ENCODE peak calls at places on chromosomes 7 and 10, in four cellular contexts. One of them, this sample, is unnamed.

GRCh38 chr7:71925663-71926062 is 486.5 kb downstream of the CALN1 start:
- DNase-seq in hepatocyte: no peak
- DNase-seq in IMR-90: no peak
- DNase-seq in BJ: no peak
- DNase-seq in this sample: no peak

GRCh38 chr10:88598060-88598459 is 11.5 kb downstream of the LIPJ start:
- DNase-seq in hepatocyte: no peak
- DNase-seq in IMR-90: no peak
- DNase-seq in BJ: no peak
- DNase-seq in this sample: no peak

GRCh38 chr10:51706225-51706624 is 6.8 kb upstream of the CSTF2T start:
- DNase-seq in hepatocyte: no peak
- DNase-seq in IMR-90: peak
- DNase-seq in BJ: peak
- DNase-seq in this sample: peak

GRCh38 chr10:17703706-17704105 is 48.3 kb upstream of the TMEM236 start:
- DNase-seq in hepatocyte: no peak
- DNase-seq in IMR-90: no peak
- DNase-seq in BJ: no peak
- DNase-seq in this sample: no peak

GRCh38 chr7:44286618-44287487 is 38.5 kb downstream of the CAMK2B start:
- DNase-seq in hepatocyte: no peak
- DNase-seq in IMR-90: no peak
- DNase-seq in BJ: no peak
- DNase-seq in this sample: no peak

GRCh38 chr7:148772297-148773089 is 73.8 kb downstream of the CUL1 start:
- DNase-seq in hepatocyte: peak
- DNase-seq in IMR-90: peak
- DNase-seq in BJ: peak
- DNase-seq in this sample: peak

GRCh38 chr7:37234928-37235327 is 213.7 kb downstream of the ELMO1 start:
- DNase-seq in hepatocyte: peak
- DNase-seq in IMR-90: no peak
- DNase-seq in BJ: no peak
- DNase-seq in this sample: no peak

GRCh38 chr7:484365-485101 is 35.1 kb downstream of the PDGFA start:
- DNase-seq in hepatocyte: no peak
- DNase-seq in IMR-90: no peak
- DNase-seq in BJ: no peak
- DNase-seq in this sample: no peak

GRCh38 chr7:112433289-112433688 is 17.0 kb upstream of the IFRD1 start:
- DNase-seq in hepatocyte: no peak
- DNase-seq in IMR-90: no peak
- DNase-seq in BJ: no peak
- DNase-seq in this sample: no peak
- H3K4me3 ChIP-seq in hepatocyte: no peak
- H3K4me3 ChIP-seq in IMR-90: no peak
- H3K4me3 ChIP-seq in BJ: no peak
- H3K4me3 ChIP-seq in this sample: no peak

DNA sequence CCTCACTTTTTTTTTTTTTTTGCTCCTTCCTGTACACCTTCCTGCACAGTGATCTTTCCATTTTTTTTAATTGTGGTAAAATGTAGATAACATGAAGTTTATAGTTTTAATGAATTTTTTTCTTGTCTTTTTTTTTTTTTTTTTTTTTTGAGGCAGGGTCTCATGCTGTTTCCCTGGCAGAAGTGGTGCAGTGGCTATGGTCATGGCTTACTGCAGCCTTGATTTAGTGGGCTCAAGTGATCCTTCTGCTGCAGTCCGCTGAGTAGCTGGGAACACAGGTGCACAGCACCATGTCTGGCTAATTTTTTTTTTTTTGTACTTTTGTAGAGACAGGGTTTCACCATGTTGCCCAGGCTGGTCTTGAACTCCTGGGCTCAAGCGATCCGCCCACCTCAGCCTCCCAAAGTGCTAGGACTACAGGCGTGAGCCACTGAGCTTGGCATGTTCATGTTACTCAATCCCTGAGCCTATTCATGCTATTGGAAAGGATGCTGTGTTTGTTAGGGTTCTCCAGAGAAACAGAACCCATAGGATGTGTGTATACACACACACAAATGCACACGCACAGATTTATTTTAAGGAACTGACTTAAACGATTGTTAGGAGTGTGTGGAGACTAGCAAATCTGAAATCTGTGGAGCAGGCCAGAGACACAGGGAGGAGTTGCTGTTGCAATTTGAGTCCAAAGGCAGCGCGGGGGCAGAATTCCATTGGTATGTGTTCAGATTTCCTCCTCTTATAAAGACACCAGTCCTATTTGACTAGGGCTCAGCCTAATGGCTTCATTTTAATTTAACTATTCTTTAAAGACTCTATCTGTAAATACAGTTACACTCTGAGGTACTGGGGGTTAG is 29.1 kb downstream of the GALNT11 start:
- DNase-seq in hepatocyte: peak
- DNase-seq in IMR-90: peak
- DNase-seq in BJ: peak
- DNase-seq in this sample: peak
- TF ChIP-seq CTCF in hepatocyte: no peak
- TF ChIP-seq CTCF in IMR-90: no peak
- TF ChIP-seq CTCF in BJ: no peak
- TF ChIP-seq CTCF in this sample: peak

DNA sequence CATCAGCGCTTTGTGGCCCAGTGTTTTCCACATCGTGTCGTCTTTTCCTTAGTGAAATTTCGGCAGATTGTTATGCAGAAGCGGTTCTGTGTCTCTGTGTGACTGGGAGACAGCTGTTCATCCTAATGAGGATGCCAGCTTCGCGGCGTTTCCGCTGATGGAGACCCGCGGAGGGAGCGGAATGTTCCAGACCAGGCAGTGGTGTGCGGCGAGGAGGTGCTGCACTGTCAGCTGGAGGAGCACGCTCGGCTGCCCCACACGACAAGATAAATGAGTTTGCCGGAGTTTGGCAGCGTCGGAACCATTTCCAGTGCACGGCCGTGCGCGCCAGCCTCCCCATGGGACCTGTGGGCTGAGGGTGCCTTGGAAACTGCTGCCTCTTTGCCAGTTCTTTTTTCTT is 64.6 kb downstream of the WDR37 start:
- DNase-seq in hepatocyte: no peak
- DNase-seq in IMR-90: no peak
- DNase-seq in BJ: no peak
- DNase-seq in this sample: no peak
- H3K4me3 ChIP-seq in hepatocyte: no peak
- H3K4me3 ChIP-seq in IMR-90: no peak
- H3K4me3 ChIP-seq in BJ: no peak
- H3K4me3 ChIP-seq in this sample: no peak

GRCh38 chr7:135169141-135169935 is 1.2 kb downstream of the CYREN start:
- DNase-seq in hepatocyte: peak
- DNase-seq in IMR-90: peak
- DNase-seq in BJ: no peak
- DNase-seq in this sample: peak
- TF ChIP-seq CTCF in hepatocyte: peak
- TF ChIP-seq CTCF in IMR-90: peak
- TF ChIP-seq CTCF in BJ: peak
- TF ChIP-seq CTCF in this sample: peak

DNA sequence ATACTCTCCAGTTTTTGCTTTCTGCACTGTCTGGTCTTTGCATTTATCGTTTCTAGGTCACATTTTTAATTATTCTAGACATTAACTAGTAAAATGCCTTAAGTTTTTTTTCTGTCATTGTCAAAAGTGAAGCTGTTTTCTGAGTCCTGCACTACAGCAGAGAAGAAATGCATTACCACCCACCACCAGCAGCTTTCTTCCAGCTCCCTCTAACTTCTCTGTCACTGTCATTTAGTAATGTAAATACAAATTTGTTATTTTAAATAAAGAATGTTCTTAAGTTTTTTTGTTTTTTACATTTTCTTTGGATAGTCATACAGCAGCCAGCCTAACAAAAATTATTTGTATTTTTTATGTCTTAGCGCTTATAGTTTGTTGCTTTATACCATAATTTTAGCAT is 18.8 kb downstream of the PTPRZ1 start:
- DNase-seq in hepatocyte: no peak
- DNase-seq in IMR-90: no peak
- DNase-seq in BJ: no peak
- DNase-seq in this sample: no peak
- H3K4me3 ChIP-seq in hepatocyte: no peak
- H3K4me3 ChIP-seq in IMR-90: no peak
- H3K4me3 ChIP-seq in BJ: no peak
- H3K4me3 ChIP-seq in this sample: no peak

DNA sequence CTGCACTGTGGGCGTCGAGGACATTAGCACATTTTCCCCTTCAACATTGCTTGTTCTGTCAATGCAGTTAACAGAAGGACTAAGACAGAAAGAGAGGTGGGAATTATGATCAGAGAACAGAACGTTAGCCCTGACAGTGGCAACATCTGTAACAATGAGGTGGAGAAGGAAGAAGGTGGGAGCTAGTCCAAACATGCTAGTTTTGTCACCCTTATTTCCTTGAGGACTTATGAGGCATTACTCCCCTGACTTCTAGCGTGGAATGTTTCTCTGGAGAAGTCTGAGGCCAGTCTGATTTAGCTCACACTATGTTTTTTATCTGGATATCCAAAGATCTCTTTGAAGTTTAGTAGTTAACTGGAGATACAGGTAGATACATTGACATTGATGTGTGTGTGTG is 73.4 kb downstream of the ZMYND11 start:
- DNase-seq in hepatocyte: no peak
- DNase-seq in IMR-90: no peak
- DNase-seq in BJ: no peak
- DNase-seq in this sample: no peak
- TF ChIP-seq CTCF in hepatocyte: no peak
- TF ChIP-seq CTCF in IMR-90: no peak
- TF ChIP-seq CTCF in BJ: no peak
- TF ChIP-seq CTCF in this sample: no peak

DNA sequence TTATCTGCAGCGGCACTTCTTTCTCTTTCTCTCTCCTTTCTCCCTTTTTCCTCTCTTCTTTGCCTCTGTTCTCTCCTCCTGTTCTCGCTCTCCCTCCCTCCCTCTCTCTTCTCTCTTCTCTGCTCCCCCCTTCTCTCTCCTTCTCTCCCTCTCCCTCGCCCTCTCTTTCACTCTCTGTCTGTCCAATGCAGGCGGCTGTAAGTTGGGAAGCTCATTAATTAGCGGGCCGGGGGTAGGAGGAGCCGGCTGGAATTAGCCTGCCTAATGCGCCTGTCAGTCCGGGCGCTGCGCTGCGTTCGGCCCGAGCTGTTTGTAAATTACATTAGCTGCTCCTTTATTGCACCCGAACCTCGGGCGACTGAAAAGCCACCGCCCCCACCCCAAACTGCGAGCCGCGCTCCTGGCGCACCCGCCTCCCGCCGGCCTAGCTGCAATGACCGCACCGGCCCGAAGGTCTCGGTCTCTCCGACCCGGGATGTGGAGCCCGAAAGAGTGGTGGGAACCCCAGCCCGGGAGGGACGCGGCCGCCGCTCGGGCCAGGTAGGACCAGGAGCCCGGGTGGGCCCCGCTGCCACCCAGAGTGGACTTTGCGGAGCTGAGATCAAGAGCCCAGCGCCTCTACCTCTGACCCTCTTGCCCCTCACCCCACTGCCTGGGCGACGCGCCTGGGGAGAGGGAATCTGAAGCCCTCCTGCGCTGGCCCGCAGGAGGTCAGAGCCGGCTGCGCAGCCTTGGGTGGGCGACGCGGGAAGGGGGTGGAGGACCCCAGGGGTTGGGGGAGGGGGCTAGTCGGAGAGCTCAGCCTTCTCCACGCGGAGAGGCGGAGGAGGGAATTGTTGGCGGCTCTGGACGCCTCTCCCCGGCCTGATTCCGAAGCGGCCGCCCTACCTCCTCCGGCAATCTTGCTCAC is at the start of gene LBX1:
- DNase-seq in hepatocyte: no peak
- DNase-seq in IMR-90: no peak
- DNase-seq in BJ: no peak
- DNase-seq in this sample: no peak
- H3K4me3 ChIP-seq in hepatocyte: no peak
- H3K4me3 ChIP-seq in IMR-90: no peak
- H3K4me3 ChIP-seq in BJ: no peak
- H3K4me3 ChIP-seq in this sample: no peak

GRCh38 chr7:16420649-16421332 is 547 bp downstream of the CRPPA start:
- DNase-seq in hepatocyte: peak
- DNase-seq in IMR-90: peak
- DNase-seq in BJ: no peak
- DNase-seq in this sample: peak
- TF ChIP-seq CTCF in hepatocyte: peak
- TF ChIP-seq CTCF in IMR-90: no peak
- TF ChIP-seq CTCF in BJ: peak
- TF ChIP-seq CTCF in this sample: peak

GRCh38 chr7:91230503-91230902 is 33.7 kb upstream of the FZD1 start:
- DNase-seq in hepatocyte: no peak
- DNase-seq in IMR-90: no peak
- DNase-seq in BJ: no peak
- DNase-seq in this sample: no peak

GRCh38 chr7:91228927-91229326 is 35.3 kb upstream of the FZD1 start:
- DNase-seq in hepatocyte: no peak
- DNase-seq in IMR-90: peak
- DNase-seq in BJ: no peak
- DNase-seq in this sample: peak

GRCh38 chr7:91233201-91233600 is 31.0 kb upstream of the FZD1 start:
- DNase-seq in hepatocyte: no peak
- DNase-seq in IMR-90: no peak
- DNase-seq in BJ: no peak
- DNase-seq in this sample: no peak

GRCh38 chr7:91228327-91228726 is 35.9 kb upstream of the FZD1 start:
- DNase-seq in hepatocyte: no peak
- DNase-seq in IMR-90: peak
- DNase-seq in BJ: no peak
- DNase-seq in this sample: no peak

DNA sequence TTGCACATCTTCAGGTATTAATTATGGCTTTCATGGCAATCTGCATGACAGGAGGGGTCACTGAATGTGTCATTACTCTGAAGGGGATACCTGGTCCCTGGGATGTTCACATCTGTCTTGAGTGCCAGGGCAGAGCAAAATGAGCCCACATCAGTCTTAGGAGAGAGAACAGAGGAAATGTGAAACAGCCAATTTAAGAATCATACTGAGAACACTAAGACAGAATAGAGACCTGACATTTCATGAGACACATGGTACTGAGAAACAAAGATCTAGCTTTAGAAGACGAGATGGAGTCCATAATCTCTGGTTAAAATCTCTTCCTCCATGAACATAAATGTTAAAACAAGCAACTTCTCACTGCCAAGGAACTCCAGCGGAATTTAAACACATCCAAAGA is 34.1 kb upstream of the FZD1 start:
- DNase-seq in hepatocyte: no peak
- DNase-seq in IMR-90: no peak
- DNase-seq in BJ: no peak
- DNase-seq in this sample: no peak
- H3K4me3 ChIP-seq in hepatocyte: no peak
- H3K4me3 ChIP-seq in IMR-90: no peak
- H3K4me3 ChIP-seq in BJ: no peak
- H3K4me3 ChIP-seq in this sample: no peak

This sample was measured in fibroblast of villous mesenchyme.